ENCODE peak calls at places on chromosome X, in four cellular contexts. O is K562, P is HepG2, R is GM12878. S is an unnamed sample.

GRCh38 chrX:136162827-136163427 is 15.6 kb downstream of the FHL1 start:
- DNase-seq in P (peak), R (no peak), O (peak), S (peak)

GRCh38 chrX:114465689-114466088 is 118.2 kb upstream of the HTR2C start:
- DNase-seq in O (no peak), P (no peak), R (no peak), S (no peak)

GRCh38 chrX:153970398-153971123 is 1.1 kb downstream of the HCFC1 start:
- DNase-seq in P (peak), R (no peak), O (peak), S (no peak)

GRCh38 chrX:11244641-11245040 is 48.6 kb upstream of the AMELX start:
- DNase-seq in P (no peak), R (no peak), O (no peak), S (no peak)

GRCh38 chrX:134632386-134632785 is 25.9 kb downstream of the PLAC1 start:
- DNase-seq in R (no peak), P (no peak), O (no peak), S (no peak)

GRCh38 chrX:44675364-44676024 is 132.8 kb upstream of the FUNDC1 start:
- DNase-seq in O (peak), R (no peak), P (no peak), S (no peak)

GRCh38 chrX:14497184-14497666 is 32.1 kb upstream of the GLRA2 start:
- DNase-seq in P (no peak), R (peak), O (no peak), S (no peak)

GRCh38 chrX:150361070-150361776 is 1.9 kb upstream of the MAMLD1 start:
- DNase-seq in R (no peak), P (no peak), O (peak), S (peak)

GRCh38 chrX:41377624-41378023 is 43.7 kb downstream of the DDX3X start:
- DNase-seq in P (no peak), O (no peak), R (no peak), S (no peak)

GRCh38 chrX:115260330-115260729 is 26.4 kb upstream of the LRCH2 start:
- DNase-seq in R (no peak), O (no peak), P (no peak), S (no peak)

GRCh38 chrX:63275127-63275526 is 76.0 kb downstream of the SPIN4 start:
- DNase-seq in R (peak), O (peak), P (peak), S (peak)

GRCh38 chrX:31213941-31214340 is 142.1 kb upstream of the FTHL17 start:
- DNase-seq in R (no peak), P (no peak), O (peak), S (peak)

GRCh38 chrX:42385730-42386129 is 392.2 kb downstream of the PPP1R2C start:
- DNase-seq in R (no peak), P (no peak), O (no peak), S (no peak)

GRCh38 chrX:23505531-23506303 is 161.6 kb upstream of the PRDX4 start:
- DNase-seq in O (no peak), R (no peak), P (no peak), S (no peak)

GRCh38 chrX:23511783-23512182 is 155.5 kb upstream of the PRDX4 start:
- DNase-seq in P (no peak), O (no peak), R (no peak), S (no peak)

GRCh38 chrX:23513121-23513520 is 154.2 kb upstream of the PRDX4 start:
- DNase-seq in O (no peak), P (no peak), R (no peak), S (no peak)

GRCh38 chrX:23504895-23505294 is 162.4 kb upstream of the PRDX4 start:
- DNase-seq in O (no peak), P (no peak), R (no peak), S (no peak)

DNA sequence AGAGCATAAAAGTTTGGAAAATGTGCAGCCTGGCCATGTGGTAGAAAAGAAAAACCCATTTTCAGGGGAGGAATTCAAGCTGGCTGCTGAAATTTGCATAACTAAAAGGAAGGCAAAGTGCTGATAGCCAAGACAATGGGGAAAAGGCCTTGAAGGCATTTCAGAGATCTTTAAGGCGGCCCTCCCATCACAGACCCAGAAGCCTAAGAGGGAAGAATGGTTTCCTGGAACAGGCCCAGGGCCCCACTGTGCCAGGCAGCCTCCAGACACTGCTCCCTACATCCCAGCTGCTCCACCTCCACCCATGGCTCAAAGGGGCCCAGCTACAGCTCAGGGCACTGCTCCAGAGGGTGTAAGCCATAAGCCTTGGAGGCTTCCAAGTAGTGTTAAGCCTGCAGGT is 158.0 kb upstream of the PRDX4 start:
- DNase-seq in P (no peak), O (no peak), R (no peak), S (peak)
- TF ChIP-seq TCF7 in P (no peak), O (no peak), R (no peak), S (no peak)

GRCh38 chrX:21745756-21746155 is 12.2 kb downstream of the SMPX start:
- DNase-seq in R (no peak), O (peak), P (no peak), S (peak)

GRCh38 chrX:21744721-21745120 is 13.2 kb downstream of the SMPX start:
- DNase-seq in R (no peak), P (no peak), O (no peak), S (no peak)

GRCh38 chrX:21749924-21750323 is 8.0 kb downstream of the SMPX start:
- DNase-seq in O (no peak), R (no peak), P (no peak), S (no peak)

GRCh38 chrX:21748235-21748634 is 9.7 kb downstream of the SMPX start:
- DNase-seq in R (no peak), O (no peak), P (no peak), S (no peak)

GRCh38 chrX:21747523-21747922 is 10.4 kb downstream of the SMPX start:
- DNase-seq in R (no peak), P (no peak), O (no peak), S (no peak)
- TF ChIP-seq TCF7 in R (no peak), P (no peak), O (no peak), S (no peak)

GRCh38 chrX:69365349-69365748 is 138.8 kb upstream of the NALF2 start:
- DNase-seq in P (no peak), R (no peak), O (no peak), S (no peak)
- TF ChIP-seq TCF7 in P (no peak), R (no peak), O (no peak), S (no peak)

GRCh38 chrX:130523460-130524394 is 121.9 kb downstream of the RBMX2 start:
- DNase-seq in O (peak), R (no peak), P (no peak), S (peak)
- TF ChIP-seq TCF7 in O (no peak), R (no peak), P (no peak), S (no peak)

DNA sequence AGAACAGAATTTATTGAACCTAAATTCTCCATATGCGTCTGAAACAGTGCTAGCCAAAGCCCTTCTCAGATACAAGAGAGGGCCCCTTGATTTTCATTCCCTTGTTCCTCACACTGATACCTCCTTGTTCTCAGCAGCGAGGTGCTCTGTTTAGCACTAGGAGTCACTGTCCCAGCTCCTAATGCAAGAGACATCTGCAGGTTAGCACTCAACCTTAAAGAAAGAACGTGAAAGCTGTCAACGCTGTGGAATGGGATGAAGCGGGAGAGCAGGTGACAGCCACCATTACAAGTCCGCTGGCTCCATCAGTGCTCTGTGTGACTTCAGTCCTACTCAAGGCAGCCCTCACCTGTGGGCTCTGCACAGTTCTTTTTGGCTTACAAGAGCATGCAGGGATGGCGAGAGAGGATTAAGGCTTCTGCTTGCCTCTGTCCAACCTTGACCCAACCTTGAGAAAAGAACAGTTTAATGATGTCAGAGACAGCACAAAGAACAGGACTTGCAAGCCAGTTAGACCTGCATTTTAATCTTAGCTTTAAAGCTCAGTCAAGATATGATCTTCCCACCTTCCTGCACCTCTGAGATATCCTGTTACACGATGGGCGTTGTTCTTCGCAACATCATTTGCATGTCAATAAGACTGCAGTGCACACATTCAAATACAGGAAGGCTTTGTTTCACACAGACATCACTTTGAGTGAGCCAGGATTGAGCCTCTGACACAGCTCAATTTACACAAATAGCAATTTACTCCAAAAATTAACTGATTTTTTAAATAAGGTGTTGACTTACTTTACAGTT is 95.1 kb downstream of the ARSF start:
- DNase-seq in R (no peak), P (no peak), O (no peak), S (no peak)
- TF ChIP-seq TCF7 in R (no peak), P (no peak), O (no peak), S (no peak)

S was measured in WTC11.